ENCODE peak calls at places on chromosomes 16 and 17, in four cellular contexts. One of them, this sample, is unnamed.

GRCh38 chr17:56917559-56918296 is 3.9 kb upstream of the TRIM25 start:
- DNase-seq in iris pigment epithelial cell: peak
- DNase-seq in GM23338: no peak
- DNase-seq in T47D: no peak
- DNase-seq in this sample: no peak

GRCh38 chr16:19439483-19439882 is 21.8 kb downstream of the TMC5 start:
- DNase-seq in iris pigment epithelial cell: no peak
- DNase-seq in GM23338: no peak
- DNase-seq in T47D: no peak
- DNase-seq in this sample: no peak

GRCh38 chr16:69709456-69710084 is 16.8 kb downstream of the NQO1 start:
- DNase-seq in iris pigment epithelial cell: peak
- DNase-seq in GM23338: peak
- DNase-seq in T47D: peak
- DNase-seq in this sample: peak

GRCh38 chr17:80791758-80792284 is 199.8 kb upstream of the CHMP6 start:
- DNase-seq in iris pigment epithelial cell: peak
- DNase-seq in GM23338: no peak
- DNase-seq in T47D: peak
- DNase-seq in this sample: no peak

GRCh38 chr16:85444879-85445778 is 168.0 kb upstream of the GSE1 start:
- DNase-seq in iris pigment epithelial cell: no peak
- DNase-seq in GM23338: peak
- DNase-seq in T47D: peak
- DNase-seq in this sample: no peak

GRCh38 chr17:68101992-68102758 is 66.6 kb downstream of the KPNA2 start:
- DNase-seq in iris pigment epithelial cell: no peak
- DNase-seq in GM23338: peak
- DNase-seq in T47D: peak
- DNase-seq in this sample: no peak

GRCh38 chr17:16352303-16352837 is 899 bp downstream of the CENPV start:
- DNase-seq in iris pigment epithelial cell: peak
- DNase-seq in GM23338: peak
- DNase-seq in T47D: no peak
- DNase-seq in this sample: peak

GRCh38 chr16:20695024-20695423 is 2.5 kb downstream of the ACSM1 start:
- DNase-seq in iris pigment epithelial cell: no peak
- DNase-seq in GM23338: no peak
- DNase-seq in T47D: peak
- DNase-seq in this sample: no peak

GRCh38 chr17:76997981-76998531 is 129.9 kb downstream of the MGAT5B start:
- DNase-seq in iris pigment epithelial cell: no peak
- DNase-seq in GM23338: no peak
- DNase-seq in T47D: no peak
- DNase-seq in this sample: no peak

GRCh38 chr17:364766-365165 is 12.2 kb upstream of the RPH3AL start:
- DNase-seq in iris pigment epithelial cell: no peak
- DNase-seq in GM23338: no peak
- DNase-seq in T47D: no peak
- DNase-seq in this sample: no peak

GRCh38 chr17:48551601-48552452 is 6.9 kb upstream of the HOXB2 start:
- DNase-seq in iris pigment epithelial cell: no peak
- DNase-seq in GM23338: peak
- DNase-seq in T47D: no peak
- DNase-seq in this sample: no peak

GRCh38 chr17:13351046-13351445 is 250.7 kb downstream of the HS3ST3A1 start:
- DNase-seq in iris pigment epithelial cell: peak
- DNase-seq in GM23338: no peak
- DNase-seq in T47D: no peak
- DNase-seq in this sample: no peak

GRCh38 chr17:35315283-35315682 is 58.1 kb downstream of the SLFN11 start:
- DNase-seq in iris pigment epithelial cell: peak
- DNase-seq in GM23338: no peak
- DNase-seq in T47D: no peak
- DNase-seq in this sample: no peak

GRCh38 chr17:50201226-50201854 is at the start of gene COL1A1:
- DNase-seq in iris pigment epithelial cell: peak
- DNase-seq in GM23338: peak
- DNase-seq in T47D: no peak
- DNase-seq in this sample: peak

GRCh38 chr16:29023279-29024278 is 38.7 kb downstream of the LAT start:
- DNase-seq in iris pigment epithelial cell: peak
- DNase-seq in GM23338: no peak
- DNase-seq in T47D: no peak
- DNase-seq in this sample: no peak

GRCh38 chr17:42347606-42348005 is 40.6 kb downstream of the STAT3 start:
- DNase-seq in iris pigment epithelial cell: no peak
- DNase-seq in GM23338: no peak
- DNase-seq in T47D: no peak
- DNase-seq in this sample: no peak

GRCh38 chr17:82266142-82266541 is 7.4 kb downstream of the CSNK1D start:
- DNase-seq in iris pigment epithelial cell: no peak
- DNase-seq in GM23338: no peak
- DNase-seq in T47D: no peak
- DNase-seq in this sample: no peak